ENCODE peak calls at places on chromosomes 12 and 14, in five cellular contexts. One of them, this sample, is unnamed.

GRCh38 chr14:20630340-20631022 is 11.0 kb downstream of the OR6S1 start:
- DNase-seq in NCI-H1092: no peak
- DNase-seq in ELF-1: peak
- DNase-seq in stimulated activated CD4-positive, alpha-beta T cell treated with anti-CD3 and anti-CD28 coated beads, Interleukin-2, amount 100 ng/mL, for 48 hours: peak
- DNase-seq in B cell: no peak
- DNase-seq in this sample: peak

GRCh38 chr14:58426819-58427288 is 477 bp downstream of the TIMM9 start:
- DNase-seq in B cell: peak
- DNase-seq in NCI-H1092: peak
- DNase-seq in stimulated activated CD4-positive, alpha-beta T cell treated with anti-CD3 and anti-CD28 coated beads, Interleukin-2, amount 100 ng/mL, for 48 hours: peak
- DNase-seq in ELF-1: peak
- DNase-seq in this sample: peak

GRCh38 chr12:26651566-26652188 is 181.3 kb downstream of the ITPR2 start:
- DNase-seq in NCI-H1092: no peak
- DNase-seq in stimulated activated CD4-positive, alpha-beta T cell treated with anti-CD3 and anti-CD28 coated beads, Interleukin-2, amount 100 ng/mL, for 48 hours: peak
- DNase-seq in ELF-1: peak
- DNase-seq in B cell: peak
- DNase-seq in this sample: peak

GRCh38 chr14:77148510-77149231 is 7.1 kb upstream of the ZDHHC22 start:
- DNase-seq in B cell: no peak
- DNase-seq in NCI-H1092: peak
- DNase-seq in ELF-1: no peak
- DNase-seq in stimulated activated CD4-positive, alpha-beta T cell treated with anti-CD3 and anti-CD28 coated beads, Interleukin-2, amount 100 ng/mL, for 48 hours: no peak
- DNase-seq in this sample: peak

GRCh38 chr14:94345344-94346072 is 22.4 kb upstream of the SERPINA6 start:
- DNase-seq in B cell: no peak
- DNase-seq in stimulated activated CD4-positive, alpha-beta T cell treated with anti-CD3 and anti-CD28 coated beads, Interleukin-2, amount 100 ng/mL, for 48 hours: no peak
- DNase-seq in NCI-H1092: no peak
- DNase-seq in ELF-1: no peak
- DNase-seq in this sample: no peak

GRCh38 chr14:69615471-69616407 is 4.3 kb downstream of the SUSD6 start:
- DNase-seq in ELF-1: no peak
- DNase-seq in B cell: peak
- DNase-seq in NCI-H1092: peak
- DNase-seq in stimulated activated CD4-positive, alpha-beta T cell treated with anti-CD3 and anti-CD28 coated beads, Interleukin-2, amount 100 ng/mL, for 48 hours: no peak
- DNase-seq in this sample: no peak

GRCh38 chr12:98998697-98999299 is 353.7 kb downstream of the APAF1 start:
- DNase-seq in stimulated activated CD4-positive, alpha-beta T cell treated with anti-CD3 and anti-CD28 coated beads, Interleukin-2, amount 100 ng/mL, for 48 hours: no peak
- DNase-seq in ELF-1: no peak
- DNase-seq in NCI-H1092: peak
- DNase-seq in B cell: no peak
- DNase-seq in this sample: peak

GRCh38 chr12:120856980-120857379 is 47.2 kb downstream of the SPPL3 start:
- DNase-seq in NCI-H1092: no peak
- DNase-seq in B cell: no peak
- DNase-seq in ELF-1: no peak
- DNase-seq in stimulated activated CD4-positive, alpha-beta T cell treated with anti-CD3 and anti-CD28 coated beads, Interleukin-2, amount 100 ng/mL, for 48 hours: no peak
- DNase-seq in this sample: no peak

GRCh38 chr12:28568709-28569108 is 378.5 kb downstream of the CCDC91 start:
- DNase-seq in ELF-1: no peak
- DNase-seq in B cell: no peak
- DNase-seq in stimulated activated CD4-positive, alpha-beta T cell treated with anti-CD3 and anti-CD28 coated beads, Interleukin-2, amount 100 ng/mL, for 48 hours: no peak
- DNase-seq in NCI-H1092: no peak
- DNase-seq in this sample: no peak

GRCh38 chr12:18819471-18819870 is 81.6 kb downstream of the CAPZA3 start:
- DNase-seq in B cell: no peak
- DNase-seq in ELF-1: no peak
- DNase-seq in stimulated activated CD4-positive, alpha-beta T cell treated with anti-CD3 and anti-CD28 coated beads, Interleukin-2, amount 100 ng/mL, for 48 hours: no peak
- DNase-seq in NCI-H1092: no peak
- DNase-seq in this sample: no peak

GRCh38 chr12:93197067-93197593 is 180.6 kb upstream of the NUDT4 start:
- DNase-seq in stimulated activated CD4-positive, alpha-beta T cell treated with anti-CD3 and anti-CD28 coated beads, Interleukin-2, amount 100 ng/mL, for 48 hours: no peak
- DNase-seq in ELF-1: no peak
- DNase-seq in B cell: no peak
- DNase-seq in NCI-H1092: no peak
- DNase-seq in this sample: no peak

GRCh38 chr14:21711360-21711961 is 37.8 kb upstream of the OR4E1 start:
- DNase-seq in NCI-H1092: peak
- DNase-seq in B cell: peak
- DNase-seq in ELF-1: no peak
- DNase-seq in stimulated activated CD4-positive, alpha-beta T cell treated with anti-CD3 and anti-CD28 coated beads, Interleukin-2, amount 100 ng/mL, for 48 hours: peak
- DNase-seq in this sample: peak

GRCh38 chr12:83843531-83843930 is 1069.1 kb downstream of the SLC6A15 start:
- DNase-seq in B cell: no peak
- DNase-seq in NCI-H1092: no peak
- DNase-seq in ELF-1: no peak
- DNase-seq in stimulated activated CD4-positive, alpha-beta T cell treated with anti-CD3 and anti-CD28 coated beads, Interleukin-2, amount 100 ng/mL, for 48 hours: no peak
- DNase-seq in this sample: no peak

GRCh38 chr12:180445-180844 is 33.5 kb downstream of the SLC6A12 start:
- DNase-seq in ELF-1: no peak
- DNase-seq in stimulated activated CD4-positive, alpha-beta T cell treated with anti-CD3 and anti-CD28 coated beads, Interleukin-2, amount 100 ng/mL, for 48 hours: no peak
- DNase-seq in B cell: no peak
- DNase-seq in NCI-H1092: no peak
- DNase-seq in this sample: peak

This sample was measured in H7.